ENCODE peak calls at places on chromosomes 7 and 10, in five cellular contexts. A is neural progenitor cell; D is PC-9; B is naive thymus-derived CD4-positive, alpha-beta T cell; Q is IMR-90. N is an unnamed sample. For H3K4me1, the result is how much of the 10 kb centered on the place peaks cover.

GRCh38 chr10:10722422-10722821 is 295.2 kb upstream of the CELF2 start:
- DNase-seq in A (no peak), D (no peak), B (no peak), Q (no peak), N (no peak)

GRCh38 chr7:106031271-106032029 is 68.4 kb downstream of the CDHR3 start:
- DNase-seq in A (no peak), D (no peak), B (no peak), Q (no peak), N (no peak)

GRCh38 chr7:77699056-77699455 is 2.8 kb downstream of the RSBN1L start:
- DNase-seq in A (peak), D (peak), B (no peak), Q (no peak), N (no peak)

GRCh38 chr10:15901889-15902288 is 41.6 kb upstream of the MINDY3 start:
- DNase-seq in A (peak), D (no peak), B (no peak), Q (no peak), N (no peak)

GRCh38 chr7:84187813-84188212 is 6.8 kb downstream of the SEMA3A start:
- DNase-seq in A (no peak), D (peak), B (no peak), Q (peak), N (peak)

GRCh38 chr10:93995598-93996271 is 2.0 kb downstream of the PLCE1 start:
- DNase-seq in A (no peak), D (peak), B (no peak), Q (peak), N (no peak)

GRCh38 chr7:111835066-111835465 is 272.8 kb upstream of the IMMP2L start:
- DNase-seq in A (no peak), D (no peak), B (no peak), Q (peak), N (peak)

GRCh38 chr10:50501478-50501877 is 122.3 kb downstream of the SGMS1 start:
- DNase-seq in A (no peak), D (peak), B (no peak), Q (peak), N (peak)

GRCh38 chr7:92735707-92736106 is 100.7 kb downstream of the CDK6 start:
- DNase-seq in A (no peak), D (no peak), B (no peak), Q (peak), N (no peak)

GRCh38 chr10:114403545-114404161 is 649 bp downstream of the AFAP1L2 start:
- DNase-seq in A (peak), D (no peak), B (no peak), Q (no peak), N (no peak)

GRCh38 chr7:1813394-1814088 is 143.5 kb downstream of the ELFN1 start:
- DNase-seq in A (no peak), D (no peak), B (no peak), Q (no peak), N (no peak)

GRCh38 chr10:22722770-22723169 is 8.4 kb upstream of the PIP4K2A start:
- DNase-seq in A (no peak), D (no peak), B (no peak), Q (no peak), N (no peak)

GRCh38 chr7:47327698-47328391 is 254.1 kb downstream of the TNS3 start:
- DNase-seq in A (peak), D (no peak), B (no peak), Q (peak), N (peak)

GRCh38 chr7:55134786-55135185 is 116.0 kb downstream of the EGFR start:
- DNase-seq in A (no peak), D (no peak), B (no peak), Q (peak), N (no peak)

GRCh38 chr10:62352356-62352963 is 21.7 kb upstream of the ZNF365 start:
- DNase-seq in A (no peak), D (no peak), B (no peak), Q (peak), N (peak)

GRCh38 chr7:133139350-133139749 is 57.5 kb upstream of the CHCHD3 start:
- DNase-seq in A (peak), D (no peak), B (no peak), Q (peak), N (peak)

GRCh38 chr7:92823042-92823441 is 13.3 kb downstream of the CDK6 start:
- DNase-seq in A (no peak), D (no peak), B (no peak), Q (no peak), N (no peak)

GRCh38 chr10:87850742-87851205 is 12.6 kb downstream of the KLLN start:
- DNase-seq in A (peak), D (peak), B (peak), Q (peak), N (no peak)

GRCh38 chr7:128699895-128700294 is 27.8 kb downstream of the GARIN1A start:
- DNase-seq in A (no peak), D (no peak), B (no peak), Q (no peak), N (no peak)

GRCh38 chr7:105369944-105370343 is 18.8 kb downstream of the SRPK2 start:
- DNase-seq in A (no peak), D (no peak), B (no peak), Q (no peak), N (no peak)

GRCh38 chr7:31776616-31777015 is 89.6 kb downstream of the PPP1R17 start:
- DNase-seq in A (peak), D (no peak), B (no peak), Q (peak), N (peak)

GRCh38 chr7:159095979-159096411 is 48.7 kb downstream of the VIPR2 start:
- DNase-seq in A (no peak), D (no peak), B (peak), Q (no peak), N (no peak)
- H3K4me1 ChIP-seq in A (under half), D (under half), B (under half), Q (under half), N (under half)

GRCh38 chr7:127584648-127585043 is 750 bp downstream of the GCC1 start:
- DNase-seq in A (no peak), D (no peak), B (no peak), Q (no peak), N (no peak)
- H3K4me1 ChIP-seq in A (under half), D (under half), B (under half), Q (under half), N (under half)

DNA sequence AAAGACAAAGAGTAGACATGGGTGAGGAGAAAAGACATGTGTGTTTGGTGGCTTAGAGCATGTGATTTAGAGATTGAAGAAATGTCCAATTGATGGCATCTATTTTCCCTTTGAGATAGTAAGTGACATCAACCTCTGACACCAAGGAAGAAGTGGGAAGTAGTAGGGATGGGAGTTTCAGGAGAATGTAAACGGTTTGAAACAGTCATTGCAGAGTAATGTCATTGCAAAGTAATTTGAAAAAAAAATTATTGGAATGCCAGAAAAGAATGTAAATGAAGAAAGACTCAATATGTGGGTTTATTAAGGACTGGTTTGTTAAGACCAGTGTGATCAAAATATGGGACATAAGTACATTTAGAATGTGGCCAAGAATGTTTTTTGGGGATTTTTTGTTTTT is 26.6 kb downstream of the GNG11 start:
- DNase-seq in A (no peak), D (no peak), B (no peak), Q (peak), N (no peak)
- H3K4me1 ChIP-seq in A (under half), D (under half), B (under half), Q (under half), N (under half)

DNA sequence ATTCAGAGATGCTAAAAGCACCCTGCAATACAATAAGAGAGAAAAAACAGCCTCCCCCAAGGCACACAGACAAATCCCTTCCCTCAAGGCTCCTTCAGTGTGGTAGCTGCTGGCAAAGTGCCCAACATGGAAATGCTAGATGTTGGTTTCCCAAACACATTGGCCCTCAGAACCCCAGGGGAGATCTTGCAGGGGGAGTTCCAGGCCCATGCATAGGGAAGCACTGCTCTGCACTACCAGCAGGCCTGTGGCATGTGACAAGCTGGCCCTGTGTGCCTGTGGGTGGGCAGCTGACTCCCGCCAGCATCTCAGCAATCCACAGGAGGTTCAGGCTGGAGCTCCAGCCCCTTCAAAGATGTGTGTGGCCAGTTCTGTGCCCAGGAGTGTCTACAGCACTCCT is 16.8 kb upstream of the CSGALNACT2 start:
- DNase-seq in A (no peak), D (no peak), B (no peak), Q (no peak), N (no peak)
- H3K4me1 ChIP-seq in A (under half), D (under half), B (under half), Q (under half), N (under half)

DNA sequence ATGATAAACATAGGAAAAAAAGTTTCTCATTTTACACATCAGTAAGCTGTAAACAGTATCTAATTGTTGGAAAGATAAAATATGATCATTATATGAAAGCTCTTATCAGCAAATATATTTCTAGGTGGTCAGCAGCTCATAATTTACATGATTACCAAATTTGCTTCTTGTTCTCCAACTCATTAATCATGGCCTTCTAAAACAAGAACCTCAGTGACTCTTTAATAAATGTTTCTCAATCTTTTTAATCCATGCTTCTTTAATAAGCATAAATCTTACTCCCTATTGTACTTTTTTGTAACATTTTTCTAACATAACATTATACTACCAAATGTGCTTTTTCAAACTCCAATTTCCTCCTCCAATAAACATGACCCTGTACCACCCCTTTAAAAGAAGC is 5.9 kb downstream of the ITGB1 start:
- DNase-seq in A (no peak), D (no peak), B (no peak), Q (no peak), N (no peak)
- H3K4me1 ChIP-seq in A (half or more), D (half or more), B (under half), Q (under half), N (half or more)

GRCh38 chr7:158612546-158612945 is 24.9 kb upstream of the PTPRN2 start:
- DNase-seq in A (no peak), D (no peak), B (no peak), Q (no peak), N (no peak)

GRCh38 chr7:158611541-158611940 is 23.9 kb upstream of the PTPRN2 start:
- DNase-seq in A (no peak), D (no peak), B (no peak), Q (no peak), N (no peak)

GRCh38 chr7:158606671-158607424 is 19.2 kb upstream of the PTPRN2 start:
- DNase-seq in A (no peak), D (no peak), B (no peak), Q (no peak), N (no peak)

GRCh38 chr7:158607563-158607962 is 19.9 kb upstream of the PTPRN2 start:
- DNase-seq in A (no peak), D (no peak), B (no peak), Q (no peak), N (no peak)

GRCh38 chr7:158609313-158609974 is 21.8 kb upstream of the PTPRN2 start:
- DNase-seq in A (no peak), D (no peak), B (no peak), Q (no peak), N (no peak)
- H3K4me1 ChIP-seq in A (under half), D (under half), B (under half), Q (under half), N (under half)

DNA sequence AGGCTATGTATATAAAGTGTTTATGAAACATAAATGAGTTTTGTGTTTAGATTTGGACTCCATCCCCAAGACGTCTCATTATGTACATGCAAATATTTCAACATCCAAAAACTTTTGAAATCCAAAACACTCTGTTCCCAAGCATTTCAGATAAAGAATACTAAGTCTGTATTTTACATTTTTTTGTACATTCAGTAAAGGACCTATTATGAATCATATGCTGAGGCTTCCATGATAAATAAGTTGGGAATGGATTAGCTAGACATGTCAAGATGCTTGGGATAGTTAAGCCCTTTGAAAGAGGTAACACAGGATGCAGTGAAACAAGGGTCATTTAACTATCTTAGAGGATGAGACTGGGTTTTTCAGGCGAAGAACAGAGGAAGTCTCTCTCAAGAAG is 262.9 kb downstream of the SNX13 start:
- DNase-seq in A (no peak), D (no peak), B (no peak), Q (peak), N (no peak)
- H3K4me1 ChIP-seq in A (under half), D (under half), B (under half), Q (under half), N (under half)

GRCh38 chr7:94973844-94974243 is 66.5 kb downstream of the PPP1R9A start:
- DNase-seq in A (no peak), D (no peak), B (no peak), Q (no peak), N (no peak)

GRCh38 chr7:94975316-94975715 is 67.9 kb downstream of the PPP1R9A start:
- DNase-seq in A (no peak), D (peak), B (no peak), Q (no peak), N (peak)

GRCh38 chr7:94971051-94971867 is 63.9 kb downstream of the PPP1R9A start:
- DNase-seq in A (no peak), D (no peak), B (no peak), Q (no peak), N (no peak)

GRCh38 chr7:94972296-94972695 is 64.9 kb downstream of the PPP1R9A start:
- DNase-seq in A (no peak), D (peak), B (no peak), Q (no peak), N (no peak)

DNA sequence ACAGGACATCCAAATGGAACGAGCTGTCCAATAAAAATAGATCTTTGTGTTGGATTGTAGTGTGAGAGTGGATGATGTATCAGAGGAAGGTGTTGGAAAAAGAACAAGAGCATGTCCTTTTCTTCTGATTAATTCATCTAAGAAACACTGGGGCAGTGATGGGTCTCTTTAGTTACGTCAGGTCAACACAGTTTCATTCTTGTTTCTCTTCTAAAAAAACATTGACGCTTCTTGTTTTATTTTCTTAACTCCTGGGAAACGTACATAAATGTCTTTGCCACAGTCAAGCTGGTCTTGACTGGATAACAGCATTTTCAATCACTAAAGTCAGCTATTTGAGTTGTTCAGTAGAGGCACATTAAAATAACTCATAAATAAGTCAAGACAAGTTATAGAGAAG is 67.0 kb downstream of the PPP1R9A start:
- DNase-seq in A (no peak), D (no peak), B (no peak), Q (no peak), N (no peak)
- H3K4me1 ChIP-seq in A (under half), D (under half), B (under half), Q (under half), N (under half)